ENCODE peak calls at places on chromosomes 2 and 18, in ten cellular contexts. G, B, K, W, V, Z, M, J, A and S are unnamed samples.

GRCh38 chr2:168432565-168433186 is 23.4 kb upstream of the CERS6 start:
- DNase-seq in M (no peak), B (no peak), Z (no peak), K (no peak), G (no peak), V (no peak), W (no peak), A (peak; percentile 20), J (no peak), S (no peak)

GRCh38 chr2:200382883-200383282 is 76.4 kb downstream of the SPATS2L start:
- DNase-seq in J (no peak), A (no peak), K (no peak), Z (no peak), M (no peak), W (no peak), V (no peak), G (no peak), B (no peak), S (no peak)

GRCh38 chr2:121356058-121356640 is 71.1 kb upstream of the TFCP2L1 start:
- DNase-seq in V (peak; percentile 37), Z (peak; percentile 48), A (no peak), W (peak; percentile 72), B (peak; percentile 35), J (no peak), M (peak; percentile 63), K (peak; percentile 72), G (peak; percentile 73), S (no peak)

GRCh38 chr2:44324971-44325426 is 36.3 kb downstream of the PREPL start:
- DNase-seq in K (no peak), V (no peak), G (peak; percentile 67), W (no peak), Z (no peak), B (no peak), A (no peak), J (no peak), M (no peak), S (no peak)

GRCh38 chr2:168465594-168465993 is 9.5 kb downstream of the CERS6 start:
- DNase-seq in Z (no peak), K (no peak), J (no peak), B (no peak), G (no peak), W (no peak), A (no peak), M (no peak), V (no peak), S (no peak)

GRCh38 chr18:13558132-13558531 is 168.2 kb downstream of the FAM210A start:
- DNase-seq in M (peak; percentile 31), J (no peak), V (no peak), Z (no peak), B (peak; percentile 30), W (peak; percentile 72), A (no peak), K (peak; percentile 47), G (peak; percentile 32), S (peak; percentile 8)

GRCh38 chr2:114550895-114551793 is 108.7 kb downstream of the DPP10 start:
- DNase-seq in W (peak; percentile 65), J (no peak), Z (peak; percentile 13), K (peak; percentile 77), G (peak; percentile 36), V (peak; percentile 15), M (peak; percentile 42), B (peak; percentile 32), A (no peak), S (no peak)

GRCh38 chr2:38146302-38146916 is 70.5 kb upstream of the CYP1B1 start:
- DNase-seq in Z (no peak), J (peak; percentile 16), M (no peak), G (peak; percentile 96), B (no peak), W (no peak), A (no peak), K (no peak), V (no peak), S (peak; percentile 65)

GRCh38 chr2:143946436-143947385 is 573.2 kb downstream of the ZEB2 start:
- DNase-seq in G (no peak), K (no peak), M (no peak), A (no peak), W (no peak), V (no peak), B (no peak), Z (no peak), J (no peak), S (no peak)

GRCh38 chr2:36835125-36835524 is 131.2 kb downstream of the STRN start:
- DNase-seq in G (no peak), M (no peak), Z (no peak), A (no peak), W (no peak), B (no peak), V (no peak), J (no peak), K (no peak), S (no peak)

GRCh38 chr2:54513364-54513715 is 57.2 kb downstream of the SPTBN1 start:
- DNase-seq in Z (no peak), A (no peak), B (no peak), G (no peak), J (no peak), W (no peak), M (no peak), V (no peak), K (no peak), S (no peak)

GRCh38 chr2:47422560-47422959 is 19.6 kb downstream of the MSH2 start:
- DNase-seq in Z (no peak), J (no peak), M (no peak), W (no peak), G (peak; percentile 64), K (no peak), V (no peak), B (no peak), A (no peak), S (peak; percentile 19)

GRCh38 chr2:148006249-148007007 is 14.1 kb downstream of the ORC4 start:
- DNase-seq in W (no peak), Z (no peak), K (no peak), M (no peak), V (no peak), J (no peak), G (no peak), B (no peak), A (no peak), S (no peak)

GRCh38 chr2:209208211-209208610 is 215.6 kb upstream of the MAP2 start:
- DNase-seq in Z (peak; percentile 33), A (no peak), K (peak; percentile 45), B (peak; percentile 17), J (no peak), W (no peak), M (peak; percentile 2), V (no peak), G (peak; percentile 2), S (no peak)

GRCh38 chr2:138359532-138359931 is 142.0 kb upstream of the SPOPL start:
- DNase-seq in M (no peak), V (no peak), K (no peak), Z (no peak), B (no peak), G (no peak), J (no peak), W (no peak), A (no peak), S (no peak)

GRCh38 chr2:126635281-126635680 is 20.7 kb upstream of the GYPC start:
- DNase-seq in B (no peak), K (no peak), G (no peak), A (no peak), V (no peak), M (no peak), J (no peak), Z (no peak), W (peak; percentile 11), S (no peak)

GRCh38 chr2:80496770-80497169 is 192.2 kb upstream of the LRRTM1 start:
- DNase-seq in A (no peak), J (no peak), V (no peak), Z (no peak), K (no peak), G (peak; percentile 88), B (no peak), W (no peak), M (no peak), S (no peak)

GRCh38 chr2:228801451-228801850 is 469.6 kb downstream of the PID1 start:
- DNase-seq in G (no peak), Z (no peak), K (no peak), J (no peak), V (no peak), B (no peak), A (no peak), W (no peak), M (no peak), S (no peak)

GRCh38 chr2:30149513-30149912 is 2.7 kb downstream of the YPEL5 start:
- DNase-seq in Z (no peak), V (no peak), A (no peak), B (no peak), G (peak; percentile 40), W (no peak), K (peak; percentile 61), J (no peak), M (no peak), S (no peak)

GRCh38 chr2:60659026-60659425 is 97.0 kb upstream of the PAPOLG start:
- DNase-seq in A (no peak), G (no peak), B (no peak), M (no peak), W (no peak), V (no peak), K (no peak), Z (no peak), J (no peak), S (no peak)

GRCh38 chr18:64330161-64330560 is 181.3 kb upstream of the LINC00305 start:
- DNase-seq in K (peak; percentile 21), A (no peak), B (no peak), Z (no peak), J (no peak), M (no peak), G (no peak), V (no peak), W (peak; percentile 32), S (no peak)

GRCh38 chr2:118224888-118225264 is 136.6 kb downstream of the INSIG2 start:
- DNase-seq in J (no peak), W (no peak), M (peak; percentile 29), B (no peak), G (no peak), Z (no peak), V (no peak), K (no peak), A (no peak), S (no peak)

GRCh38 chr2:200300650-200301314 is 5.7 kb upstream of the SPATS2L start:
- DNase-seq in W (no peak), J (no peak), V (no peak), A (no peak), Z (no peak), G (peak; percentile 91), M (no peak), B (no peak), K (no peak), S (no peak)

GRCh38 chr2:102141915-102142828 is at the start of gene IL1R1:
- DNase-seq in A (no peak), J (no peak), V (peak; percentile 43), W (no peak), Z (no peak), B (no peak), K (peak; percentile 89), M (peak; percentile 33), G (peak; percentile 83), S (peak; percentile 32)

GRCh38 chr2:163347982-163348842 is 387.6 kb downstream of the FIGN start:
- DNase-seq in A (no peak), V (peak; percentile 56), K (peak; percentile 15), G (peak; percentile 91), M (peak; percentile 49), B (peak; percentile 87), W (no peak), J (no peak), Z (peak; percentile 32), S (no peak)

GRCh38 chr18:73677458-73677857 is 470.2 kb downstream of the FBXO15 start:
- DNase-seq in Z (no peak), V (no peak), W (no peak), K (no peak), J (no peak), A (no peak), B (no peak), M (no peak), G (peak; percentile 65), S (no peak)

GRCh38 chr2:85796046-85796548 is 42.3 kb downstream of the ATOH8 start:
- DNase-seq in M (no peak), J (no peak), W (no peak), Z (no peak), V (no peak), A (no peak), G (no peak), K (no peak), B (no peak), S (no peak)